ENCODE peak calls at places on chromosome 12, in nine cellular contexts. L is aorta, V is foreskin fibroblast, M is astrocyte of the spinal cord, C is BJ, J is GM23338, G is brain microvascular endothelial cell, B is SJSA1, W is uterus. N is an unnamed sample.

GRCh38 chr12:82383930-82384513 is 25.7 kb downstream of the METTL25 start:
- DNase-seq in L (no peak), V (peak), M (peak), C (no peak), J (peak), G (peak), B (no peak), W (no peak), N (peak)

GRCh38 chr12:3980504-3981272 is 107.5 kb upstream of the PARP11 start:
- DNase-seq in L (no peak), V (no peak), M (no peak), C (no peak), J (no peak), G (no peak), B (no peak), W (no peak), N (no peak)

GRCh38 chr12:45235087-45236025 is 19.5 kb downstream of the ANO6 start:
- DNase-seq in L (no peak), V (peak), M (peak), C (no peak), J (peak), G (peak), B (peak), W (peak), N (peak)

GRCh38 chr12:132806857-132807256 is 21.8 kb downstream of the GOLGA3 start:
- DNase-seq in L (no peak), V (no peak), M (no peak), C (no peak), J (no peak), G (no peak), B (no peak), W (no peak), N (no peak)

GRCh38 chr12:113387631-113388030 is 16.1 kb downstream of the SDS start:
- DNase-seq in L (no peak), V (no peak), M (no peak), C (no peak), J (no peak), G (no peak), B (no peak), W (no peak), N (no peak)

GRCh38 chr12:113912761-113913295 is 53.3 kb downstream of the RBM19 start:
- DNase-seq in L (no peak), V (peak), M (peak), C (no peak), J (peak), G (peak), B (peak), W (peak), N (peak)

GRCh38 chr12:5507536-5507935 is 75.6 kb downstream of the NTF3 start:
- DNase-seq in L (no peak), V (no peak), M (no peak), C (no peak), J (no peak), G (no peak), B (no peak), W (no peak), N (no peak)

GRCh38 chr12:89706551-89707348 is 1.9 kb downstream of the ATP2B1 start:
- DNase-seq in L (no peak), V (no peak), M (peak), C (no peak), J (peak), G (no peak), B (no peak), W (peak), N (no peak)

GRCh38 chr12:8996682-8997405 is 7.5 kb downstream of the KLRG1 start:
- DNase-seq in L (no peak), V (peak), M (peak), C (no peak), J (no peak), G (peak), B (no peak), W (no peak), N (peak)

GRCh38 chr12:122471324-122472226 is 29.2 kb downstream of the ZCCHC8 start:
- DNase-seq in L (no peak), V (peak), M (peak), C (peak), J (peak), G (no peak), B (no peak), W (no peak), N (peak)

GRCh38 chr12:6614513-6615177 is 7.5 kb upstream of the CHD4 start:
- DNase-seq in L (no peak), V (no peak), M (peak), C (no peak), J (peak), G (no peak), B (no peak), W (no peak), N (no peak)

GRCh38 chr12:101794574-101794973 is 36.2 kb downstream of the GNPTAB start:
- DNase-seq in L (no peak), V (no peak), M (no peak), C (no peak), J (no peak), G (no peak), B (no peak), W (no peak), N (no peak)

GRCh38 chr12:5433081-5433839 is 1.4 kb downstream of the NTF3 start:
- DNase-seq in L (no peak), V (no peak), M (no peak), C (no peak), J (peak), G (no peak), B (peak), W (no peak), N (no peak)

GRCh38 chr12:104576980-104577925 is 120.5 kb downstream of the CHST11 start:
- DNase-seq in L (no peak), V (no peak), M (peak), C (no peak), J (no peak), G (peak), B (no peak), W (no peak), N (no peak)

GRCh38 chr12:131085125-131085815 is 131.6 kb downstream of the ADGRD1 start:
- DNase-seq in L (peak), V (no peak), M (no peak), C (no peak), J (no peak), G (no peak), B (peak), W (no peak), N (no peak)

GRCh38 chr12:1318327-1319031 is 275.9 kb downstream of the FBXL14 start:
- DNase-seq in L (peak), V (peak), M (peak), C (peak), J (peak), G (peak), B (no peak), W (peak), N (peak)

GRCh38 chr12:51323317-51323960 is 535 bp downstream of the BIN2 start:
- DNase-seq in L (no peak), V (no peak), M (no peak), C (no peak), J (no peak), G (no peak), B (no peak), W (no peak), N (no peak)

GRCh38 chr12:78028426-78028825 is 197.7 kb downstream of the NAV3 start:
- DNase-seq in L (no peak), V (no peak), M (no peak), C (no peak), J (no peak), G (no peak), B (no peak), W (no peak), N (no peak)

GRCh38 chr12:21169878-21170472 is 39.0 kb downstream of the SLCO1B1 start:
- DNase-seq in L (no peak), V (no peak), M (peak), C (no peak), J (peak), G (peak), B (peak), W (no peak), N (peak)

GRCh38 chr12:106223485-106224391 is 24.1 kb downstream of the CKAP4 start:
- DNase-seq in L (peak), V (peak), M (peak), C (no peak), J (peak), G (peak), B (peak), W (peak), N (peak)

GRCh38 chr12:4445156-4446020 is at the start of gene FGF6:
- DNase-seq in L (no peak), V (no peak), M (no peak), C (no peak), J (no peak), G (no peak), B (no peak), W (no peak), N (no peak)

GRCh38 chr12:88188180-88188579 is 46.1 kb downstream of the TMTC3 start:
- DNase-seq in L (no peak), V (no peak), M (peak), C (no peak), J (no peak), G (no peak), B (no peak), W (no peak), N (no peak)

GRCh38 chr12:45477526-45477925 is 252.0 kb upstream of the ARID2 start:
- DNase-seq in L (no peak), V (no peak), M (no peak), C (no peak), J (no peak), G (no peak), B (no peak), W (no peak), N (peak)

GRCh38 chr12:57280234-57281062 is 29.5 kb upstream of the STAC3 start:
- DNase-seq in L (no peak), V (peak), M (peak), C (peak), J (peak), G (peak), B (peak), W (peak), N (peak)

GRCh38 chr12:132445884-132446471 is 44.0 kb upstream of the FBRSL1 start:
- DNase-seq in L (no peak), V (peak), M (peak), C (no peak), J (peak), G (peak), B (peak), W (peak), N (peak)

GRCh38 chr12:13573698-13574321 is 377.3 kb downstream of the EMP1 start:
- DNase-seq in L (no peak), V (peak), M (peak), C (peak), J (no peak), G (peak), B (no peak), W (no peak), N (peak)

GRCh38 chr12:22684526-22685118 is 59.7 kb downstream of the ETNK1 start:
- DNase-seq in L (no peak), V (peak), M (peak), C (no peak), J (peak), G (peak), B (no peak), W (no peak), N (peak)

GRCh38 chr12:96396209-96396608 is 4.0 kb downstream of the CDK17 start:
- DNase-seq in L (no peak), V (no peak), M (no peak), C (no peak), J (no peak), G (no peak), B (no peak), W (no peak), N (no peak)
- H3K4me3 ChIP-seq in L (no peak), V (no peak), M (no peak), C (no peak), J (no peak), G (no peak), B (no peak), W (no peak), N (no peak)

GRCh38 chr12:120579179-120579578 is 2.0 kb downstream of the POP5 start:
- DNase-seq in L (no peak), V (no peak), M (no peak), C (no peak), J (no peak), G (no peak), B (no peak), W (no peak), N (no peak)

GRCh38 chr12:120573560-120573959 is 7.6 kb downstream of the POP5 start:
- DNase-seq in L (no peak), V (no peak), M (no peak), C (no peak), J (no peak), G (no peak), B (no peak), W (no peak), N (no peak)

GRCh38 chr12:120571299-120571698 is 9.9 kb downstream of the POP5 start:
- DNase-seq in L (no peak), V (no peak), M (peak), C (no peak), J (no peak), G (no peak), B (no peak), W (no peak), N (peak)

GRCh38 chr12:120574106-120574505 is 7.1 kb downstream of the POP5 start:
- DNase-seq in L (no peak), V (no peak), M (no peak), C (no peak), J (no peak), G (no peak), B (no peak), W (no peak), N (no peak)
- H3K4me3 ChIP-seq in L (no peak), V (no peak), M (no peak), C (no peak), J (no peak), G (no peak), B (no peak), W (no peak), N (no peak)

GRCh38 chr12:81078469-81079196 is 754 bp downstream of the ACSS3 start:
- DNase-seq in L (no peak), V (peak), M (peak), C (no peak), J (no peak), G (peak), B (no peak), W (peak), N (peak)

GRCh38 chr12:81075539-81075938 is 2.3 kb upstream of the ACSS3 start:
- DNase-seq in L (no peak), V (no peak), M (no peak), C (no peak), J (no peak), G (no peak), B (no peak), W (no peak), N (no peak)

GRCh38 chr12:81077329-81077685 is 572 bp upstream of the ACSS3 start:
- DNase-seq in L (no peak), V (no peak), M (peak), C (no peak), J (peak), G (peak), B (no peak), W (peak), N (peak)

GRCh38 chr12:81079280-81080076 is 1.6 kb downstream of the ACSS3 start:
- DNase-seq in L (no peak), V (no peak), M (no peak), C (no peak), J (no peak), G (no peak), B (no peak), W (no peak), N (no peak)

DNA sequence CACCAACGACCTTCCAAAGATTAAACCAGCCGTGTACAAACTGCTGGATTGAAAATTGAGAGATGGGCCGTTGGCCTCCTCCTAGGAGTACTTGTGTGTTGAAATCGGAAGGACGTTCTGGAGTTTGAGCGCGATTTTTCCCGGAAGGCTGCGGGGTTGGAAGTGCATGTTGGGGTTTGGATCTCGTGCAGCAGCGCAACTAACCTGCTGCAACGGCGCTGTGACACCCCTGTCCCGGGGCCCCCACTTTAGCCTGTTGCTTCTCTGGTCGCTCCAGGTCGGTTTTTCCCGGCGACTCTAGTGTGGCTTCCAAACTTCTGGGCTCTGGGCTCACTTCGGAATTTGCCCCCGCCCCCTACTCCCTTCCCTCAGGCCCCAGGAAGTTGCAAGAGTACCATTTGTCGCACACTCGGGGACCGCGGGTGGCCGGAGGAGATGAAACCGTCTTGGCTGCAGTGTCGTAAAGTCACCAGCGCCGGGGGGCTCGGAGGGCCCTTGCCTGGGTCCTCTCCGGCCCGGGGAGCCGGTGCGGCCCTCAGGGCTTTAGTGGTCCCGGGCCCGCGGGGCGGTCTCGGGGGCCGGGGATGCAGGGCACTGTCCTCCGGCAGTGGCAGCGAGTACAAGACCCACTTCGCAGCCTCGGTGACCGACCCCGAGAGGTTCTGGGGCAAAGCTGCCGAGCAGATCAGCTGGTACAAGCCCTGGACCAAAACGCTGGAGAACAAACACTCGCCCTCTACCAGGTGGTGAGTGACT is at the start of gene ACSS3:
- DNase-seq in L (peak), V (peak), M (peak), C (no peak), J (peak), G (peak), B (no peak), W (peak), N (peak)
- H3K4me3 ChIP-seq in L (peak), V (peak), M (peak), C (peak), J (peak), G (peak), B (peak), W (peak), N (peak)

GRCh38 chr12:43112101-43112661 is 439.8 kb downstream of the ADAMTS20 start:
- DNase-seq in L (no peak), V (no peak), M (no peak), C (no peak), J (no peak), G (peak), B (peak), W (no peak), N (peak)
- H3K4me3 ChIP-seq in L (no peak), V (no peak), M (no peak), C (no peak), J (no peak), G (no peak), B (no peak), W (no peak), N (no peak)

DNA sequence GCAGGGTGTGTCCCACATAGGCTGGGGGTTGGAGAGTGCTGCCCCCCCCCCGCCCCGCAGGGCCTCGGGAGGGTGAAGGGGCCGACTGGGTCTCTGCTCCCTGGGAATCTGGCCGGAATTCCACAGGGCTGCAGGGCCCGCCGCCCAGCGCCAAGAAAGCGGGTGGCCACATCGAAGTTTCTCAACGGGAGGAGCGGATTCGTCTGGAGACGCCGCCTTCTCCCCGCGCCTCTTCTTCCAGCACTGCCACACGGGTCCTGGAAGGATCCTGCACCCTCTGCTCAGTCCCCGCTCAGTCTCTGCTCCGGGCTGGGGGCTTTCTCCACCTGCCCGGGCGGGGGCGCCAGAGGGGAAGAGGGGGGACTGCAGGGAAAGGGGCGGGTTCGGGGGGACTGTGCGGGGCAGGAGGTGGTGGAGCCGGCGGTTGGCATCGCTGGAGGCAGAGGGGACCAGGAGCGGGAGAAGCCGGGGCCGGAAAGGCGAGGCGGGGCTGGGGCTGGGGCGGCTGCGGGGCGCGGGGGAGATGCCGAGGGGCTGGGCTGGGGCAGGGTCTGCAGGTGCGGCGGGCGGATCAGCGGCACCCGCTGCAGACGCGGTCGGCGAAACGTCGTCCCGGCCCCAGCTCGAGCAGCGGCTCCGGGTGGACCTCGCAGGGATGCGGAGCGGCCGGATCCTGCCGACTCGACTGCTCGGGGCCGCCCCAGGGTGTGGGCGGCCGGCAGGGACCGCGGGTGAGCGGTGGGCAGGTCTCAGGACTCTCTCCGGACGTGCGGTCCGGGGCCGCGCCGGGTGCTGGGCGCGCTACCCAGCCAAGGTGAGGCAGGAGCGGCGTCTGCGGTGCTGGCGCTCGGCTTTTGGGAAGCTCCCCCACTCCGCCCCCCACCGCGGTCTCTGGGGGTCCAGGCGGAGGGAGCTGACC is 811.4 kb upstream of the TMEM132C start:
- DNase-seq in L (no peak), V (no peak), M (no peak), C (no peak), J (peak), G (no peak), B (no peak), W (no peak), N (no peak)
- H3K4me3 ChIP-seq in L (peak), V (peak), M (peak), C (peak), J (peak), G (peak), B (no peak), W (no peak), N (peak)

GRCh38 chr12:66751432-66752113 is 72.7 kb upstream of the GRIP1 start:
- DNase-seq in L (no peak), V (no peak), M (no peak), C (no peak), J (no peak), G (no peak), B (no peak), W (no peak), N (no peak)

GRCh38 chr12:66755727-66756395 is 77.0 kb upstream of the GRIP1 start:
- DNase-seq in L (no peak), V (no peak), M (no peak), C (no peak), J (no peak), G (no peak), B (no peak), W (no peak), N (no peak)

GRCh38 chr12:66753810-66754209 is 74.9 kb upstream of the GRIP1 start:
- DNase-seq in L (no peak), V (no peak), M (no peak), C (no peak), J (no peak), G (no peak), B (no peak), W (no peak), N (no peak)

GRCh38 chr12:66756631-66757030 is 77.8 kb upstream of the GRIP1 start:
- DNase-seq in L (no peak), V (no peak), M (no peak), C (no peak), J (no peak), G (no peak), B (no peak), W (no peak), N (no peak)
- H3K4me3 ChIP-seq in L (no peak), V (no peak), M (no peak), C (no peak), J (no peak), G (no peak), B (no peak), W (no peak), N (no peak)

GRCh38 chr12:128802756-128803155 is 21.0 kb downstream of the SLC15A4 start:
- DNase-seq in L (no peak), V (no peak), M (no peak), C (no peak), J (no peak), G (no peak), B (no peak), W (no peak), N (no peak)

GRCh38 chr12:128804762-128805161 is 19.0 kb downstream of the SLC15A4 start:
- DNase-seq in L (no peak), V (no peak), M (no peak), C (no peak), J (no peak), G (no peak), B (no peak), W (no peak), N (no peak)

GRCh38 chr12:128800606-128801005 is 23.2 kb downstream of the SLC15A4 start:
- DNase-seq in L (no peak), V (no peak), M (no peak), C (no peak), J (no peak), G (no peak), B (no peak), W (no peak), N (no peak)

GRCh38 chr12:128803788-128804187 is 20.0 kb downstream of the SLC15A4 start:
- DNase-seq in L (no peak), V (no peak), M (peak), C (no peak), J (no peak), G (no peak), B (no peak), W (no peak), N (no peak)

GRCh38 chr12:128801879-128802391 is 21.8 kb downstream of the SLC15A4 start:
- DNase-seq in L (no peak), V (peak), M (peak), C (no peak), J (no peak), G (no peak), B (no peak), W (no peak), N (no peak)
- H3K4me3 ChIP-seq in L (no peak), V (no peak), M (no peak), C (no peak), J (no peak), G (no peak), B (no peak), W (no peak), N (no peak)

N was measured in fibroblast of the aortic adventitia.